ENCODE peak calls at places on chromosomes 3 and 15, in five cellular contexts. D, W, L, F and B are unnamed samples.

GRCh38 chr3:196661400-196661799 is 21.9 kb downstream of the NRROS start:
- DNase-seq in D (no peak), W (no peak), L (no peak), F (no peak), B (no peak)

GRCh38 chr3:150761831-150762661 is 923 bp downstream of the SIAH2 start:
- DNase-seq in D (peak; percentile 64), W (no peak), L (peak; percentile 74), F (peak; percentile 75), B (no peak)

GRCh38 chr15:55993804-55994539 is 560 bp upstream of the NEDD4 start:
- DNase-seq in D (no peak), W (no peak), L (peak; percentile 61), F (peak; percentile 57), B (peak; percentile 25)

GRCh38 chr3:13012228-13012691 is 61.0 kb downstream of the IQSEC1 start:
- DNase-seq in D (peak; percentile 70), W (no peak), L (peak; percentile 88), F (no peak), B (no peak)

GRCh38 chr3:25783661-25784512 is 644 bp upstream of the NGLY1 start:
- DNase-seq in D (peak; percentile 57), W (no peak), L (no peak), F (peak; percentile 50), B (no peak)

GRCh38 chr3:127092776-127093175 is 100.2 kb upstream of the PRR23E start:
- DNase-seq in D (no peak), W (no peak), L (no peak), F (no peak), B (no peak)

GRCh38 chr3:111484666-111485065 is 57.3 kb upstream of the CD96 start:
- DNase-seq in D (no peak), W (no peak), L (no peak), F (no peak), B (no peak)

GRCh38 chr15:85760049-85760448 is 34.7 kb downstream of the KLHL25 start:
- DNase-seq in D (no peak), W (no peak), L (no peak), F (no peak), B (no peak)

GRCh38 chr15:31357148-31357547 is 30.5 kb downstream of the KLF13 start:
- DNase-seq in D (no peak), W (no peak), L (no peak), F (no peak), B (no peak)

GRCh38 chr15:100531823-100532222 is 3.1 kb upstream of the CERS3 start:
- DNase-seq in D (no peak), W (no peak), L (no peak), F (no peak), B (no peak)

GRCh38 chr15:20356444-20357138 is 185.0 kb downstream of the GOLGA6L6 start:
- DNase-seq in D (peak; percentile 63), W (no peak), L (peak; percentile 67), F (peak; percentile 75), B (no peak)

GRCh38 chr15:20361091-20361490 is 180.5 kb downstream of the GOLGA6L6 start:
- DNase-seq in D (no peak), W (no peak), L (no peak), F (no peak), B (no peak)

GRCh38 chr15:20358066-20358780 is 183.4 kb downstream of the GOLGA6L6 start:
- DNase-seq in D (peak; percentile 25), W (no peak), L (peak; percentile 15), F (no peak), B (no peak)

GRCh38 chr15:20357139-20358065 is 184.2 kb downstream of the GOLGA6L6 start:
- DNase-seq in D (peak; percentile 25), W (no peak), L (peak; percentile 19), F (no peak), B (no peak)

DNA sequence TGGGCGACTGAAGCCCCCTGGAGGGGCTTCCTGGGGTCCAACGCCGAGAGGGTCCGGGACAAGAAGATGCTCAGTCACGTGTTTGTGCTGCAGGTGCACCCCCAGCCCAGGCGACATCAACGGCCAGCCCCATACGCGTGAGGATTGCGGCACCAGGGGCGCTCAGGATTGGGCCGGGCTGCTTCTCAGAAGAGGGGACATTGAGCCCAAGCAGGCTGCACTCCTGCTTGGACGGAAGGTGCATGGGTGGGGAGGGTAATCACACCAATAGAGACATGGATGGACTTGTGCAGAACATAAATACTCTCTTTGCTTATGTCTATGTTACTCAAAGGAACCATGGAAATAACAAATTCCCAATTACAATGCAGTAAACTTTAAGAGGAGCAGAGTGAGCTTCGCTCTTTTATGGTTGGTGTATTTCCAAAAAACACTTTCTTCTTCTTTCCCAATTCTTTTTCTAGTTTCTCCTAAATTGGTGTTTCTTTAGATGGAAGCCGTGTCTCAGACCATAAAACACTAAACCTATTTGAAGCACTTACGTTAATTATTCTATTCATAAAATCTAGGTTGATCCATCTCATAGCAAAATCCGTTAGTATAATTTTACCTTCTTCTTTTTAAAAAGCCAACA is 182.7 kb downstream of the GOLGA6L6 start:
- DNase-seq in D (no peak), W (no peak), L (no peak), F (no peak), B (no peak)
- TF ChIP-seq CTCF in D (no peak), W (no peak), L (no peak), F (no peak), B (no peak)

GRCh38 chr15:70653426-70653825 is 109.9 kb downstream of the UACA start:
- DNase-seq in D (no peak), W (no peak), L (no peak), F (no peak), B (peak; percentile 6)
- TF ChIP-seq CTCF in D (no peak), W (no peak), L (no peak), F (no peak), B (no peak)

GRCh38 chr3:414063-414462 is 217.5 kb downstream of the CHL1 start:
- DNase-seq in D (no peak), W (no peak), L (no peak), F (peak; percentile 2), B (no peak)
- TF ChIP-seq CTCF in D (no peak), W (peak; percentile 19), L (peak; percentile 22), F (peak; percentile 14), B (peak; percentile 31)

DNA sequence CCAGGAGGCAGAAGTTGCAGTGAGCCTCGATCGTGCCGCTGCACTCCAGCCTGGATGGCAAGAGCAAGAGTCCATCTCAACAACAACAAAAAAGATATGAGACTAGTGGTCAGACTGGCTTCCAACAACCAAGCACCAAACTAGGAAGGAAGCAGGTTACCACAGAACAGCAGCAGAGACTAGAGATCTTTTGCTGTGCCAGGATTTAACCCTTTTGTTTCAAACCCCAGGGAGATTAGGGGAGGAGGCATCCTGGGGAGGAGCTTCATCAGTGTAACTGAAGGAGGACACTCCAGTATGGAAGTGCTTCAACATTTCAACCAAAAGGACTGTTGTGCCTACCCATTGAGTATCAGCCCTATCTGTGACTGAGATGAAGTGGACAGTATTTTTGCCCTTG is 240.3 kb downstream of the ZIC1 start:
- DNase-seq in D (no peak), W (no peak), L (no peak), F (no peak), B (no peak)
- TF ChIP-seq CTCF in D (no peak), W (no peak), L (no peak), F (no peak), B (no peak)